ENCODE peak calls at places on chromosomes 4 and X, in five cellular contexts. X is NCI-H1436, A is GM19239, I is PC-3, V is hypothalamus. S is an unnamed sample.

GRCh38 chr4:51842167-51842553 is 793 bp upstream of the DCUN1D4 start:
- DNase-seq in X (no peak), A (no peak), I (no peak), V (no peak), S (no peak)

GRCh38 chr4:52069566-52069965 is 18.5 kb downstream of the SPATA18 start:
- DNase-seq in X (no peak), A (no peak), I (no peak), V (no peak), S (no peak)

GRCh38 chr4:10074767-10075105 is 41.9 kb downstream of the WDR1 start:
- DNase-seq in X (no peak), A (no peak), I (peak), V (no peak), S (peak)

GRCh38 chr4:139734201-139734874 is 68.7 kb downstream of the MGST2 start:
- DNase-seq in X (peak), A (no peak), I (no peak), V (no peak), S (no peak)

GRCh38 chrX:149937881-149938426 is 337 bp downstream of the EOLA2 start:
- DNase-seq in X (no peak), A (no peak), I (no peak), V (no peak), S (no peak)

GRCh38 chrX:104806346-104806745 is 240.3 kb downstream of the IL1RAPL2 start:
- DNase-seq in X (no peak), A (no peak), I (peak), V (no peak), S (no peak)

GRCh38 chr4:133969202-133969873 is 232.3 kb downstream of the PABPC4L start:
- DNase-seq in X (no peak), A (no peak), I (no peak), V (no peak), S (no peak)

GRCh38 chr4:146790515-146790914 is 151.8 kb downstream of the POU4F2 start:
- DNase-seq in X (no peak), A (no peak), I (peak), V (no peak), S (no peak)

GRCh38 chr4:150217804-150218203 is 139.6 kb downstream of the DCLK2 start:
- DNase-seq in X (peak), A (no peak), I (no peak), V (no peak), S (no peak)

GRCh38 chrX:15143050-15143824 is 126.6 kb downstream of the ASB9 start:
- DNase-seq in X (peak), A (no peak), I (peak), V (no peak), S (peak)

GRCh38 chrX:118726887-118727685 is at the start of gene IL13RA1:
- DNase-seq in X (peak), A (no peak), I (peak), V (peak), S (peak)

GRCh38 chr4:72302981-72303704 is 265.9 kb downstream of the ADAMTS3 start:
- DNase-seq in X (peak), A (peak), I (peak), V (no peak), S (peak)

GRCh38 chr4:11446156-11446811 is 17.6 kb upstream of the HS3ST1 start:
- DNase-seq in X (no peak), A (no peak), I (peak), V (no peak), S (no peak)

GRCh38 chr4:106690487-106690886 is 321.9 kb upstream of the GIMD1 start:
- DNase-seq in X (no peak), A (no peak), I (peak), V (no peak), S (no peak)

S was measured in iPS-NIHi11.